ENCODE peak calls at places on chromosomes 13 and 19, in nine cellular contexts. K, Z, I, Y, L, A, Q, F and P are unnamed samples.

GRCh38 chr13:57128909-57129308 is 11.8 kb upstream of the PRR20A start:
- DNase-seq in K (peak; percentile 17), Z (no peak), I (no peak), Y (no peak), L (no peak), A (peak; percentile 0), Q (no peak), F (no peak), P (no peak)

GRCh38 chr19:5839312-5840017 is at the start of gene FUT6:
- DNase-seq in K (no peak), Z (no peak), I (no peak), Y (no peak), L (no peak), A (no peak), Q (no peak), F (no peak), P (no peak)

GRCh38 chr19:40266912-40267600 is 18.1 kb downstream of the AKT2 start:
- DNase-seq in K (no peak), Z (no peak), I (no peak), Y (no peak), L (no peak), A (no peak), Q (no peak), F (no peak), P (no peak)

GRCh38 chr13:99984463-99985242 is 3.1 kb downstream of the ZIC2 start:
- DNase-seq in K (peak; percentile 65), Z (peak; percentile 32), I (no peak), Y (no peak), L (no peak), A (peak; percentile 40), Q (no peak), F (no peak), P (no peak)

GRCh38 chr19:16760990-16761389 is 41.3 kb downstream of the NWD1 start:
- DNase-seq in K (no peak), Z (no peak), I (no peak), Y (no peak), L (no peak), A (no peak), Q (no peak), F (no peak), P (no peak)

GRCh38 chr19:38072776-38073411 is 151.1 kb downstream of the DPF1 start:
- DNase-seq in K (no peak), Z (peak; percentile 17), I (no peak), Y (no peak), L (no peak), A (no peak), Q (no peak), F (no peak), P (no peak)

GRCh38 chr13:93740334-93740733 is 513.7 kb downstream of the GPC6 start:
- DNase-seq in K (no peak), Z (no peak), I (no peak), Y (no peak), L (no peak), A (no peak), Q (no peak), F (no peak), P (no peak)

GRCh38 chr13:74056829-74057564 is 77.2 kb downstream of the KLF12 start:
- DNase-seq in K (peak; percentile 36), Z (no peak), I (no peak), Y (no peak), L (peak; percentile 79), A (no peak), Q (no peak), F (no peak), P (no peak)

GRCh38 chr13:53351040-53351439 is 322.4 kb downstream of the OLFM4 start:
- DNase-seq in K (no peak), Z (no peak), I (no peak), Y (no peak), L (no peak), A (no peak), Q (no peak), F (no peak), P (no peak)

GRCh38 chr19:38655148-38655824 is 7.8 kb downstream of the ACTN4 start:
- DNase-seq in K (no peak), Z (no peak), I (peak; percentile 51), Y (no peak), L (no peak), A (no peak), Q (no peak), F (no peak), P (peak; percentile 59)

GRCh38 chr13:52010890-52011689 is at the start of gene ATP7B:
- DNase-seq in K (peak; percentile 78), Z (peak; percentile 7), I (no peak), Y (no peak), L (no peak), A (peak; percentile 5), Q (peak; percentile 17), F (no peak), P (peak; percentile 39)

GRCh38 chr13:113506871-113507388 is 16.4 kb upstream of the DCUN1D2 start:
- DNase-seq in K (no peak), Z (no peak), I (no peak), Y (no peak), L (no peak), A (no peak), Q (no peak), F (no peak), P (peak; percentile 23)

GRCh38 chr19:38744906-38745305 is 632 bp upstream of the CAPN12 start:
- DNase-seq in K (no peak), Z (no peak), I (no peak), Y (no peak), L (no peak), A (peak; percentile 26), Q (no peak), F (no peak), P (no peak)

GRCh38 chr13:76856141-76856571 is 30.0 kb downstream of the KCTD12 start:
- DNase-seq in K (no peak), Z (peak; percentile 66), I (peak; percentile 90), Y (no peak), L (no peak), A (no peak), Q (peak; percentile 48), F (peak; percentile 20), P (no peak)

GRCh38 chr13:50809133-50810090 is 34.1 kb downstream of the DLEU7 start:
- DNase-seq in K (no peak), Z (no peak), I (no peak), Y (no peak), L (no peak), A (no peak), Q (no peak), F (no peak), P (no peak)

GRCh38 chr13:35630551-35631275 is 154.2 kb upstream of the MAB21L1 start:
- DNase-seq in K (peak; percentile 83), Z (peak; percentile 57), I (peak; percentile 74), Y (no peak), L (no peak), A (peak; percentile 61), Q (peak; percentile 31), F (peak; percentile 56), P (no peak)

GRCh38 chr19:41886761-41887710 is 4.1 kb downstream of the ARHGEF1 start:
- DNase-seq in K (no peak), Z (no peak), I (no peak), Y (no peak), L (no peak), A (no peak), Q (no peak), F (no peak), P (peak; percentile 78)

GRCh38 chr19:8831832-8832131 is 322 bp downstream of the ZNF558 start:
- DNase-seq in K (no peak), Z (no peak), I (no peak), Y (no peak), L (no peak), A (no peak), Q (peak; percentile 52), F (no peak), P (no peak)

GRCh38 chr19:47713046-47714021 is at the start of gene EHD2:
- DNase-seq in K (peak; percentile 70), Z (peak; percentile 80), I (peak; percentile 73), Y (peak; percentile 32), L (peak; percentile 77), A (peak; percentile 84), Q (peak; percentile 76), F (no peak), P (peak; percentile 72)

GRCh38 chr19:2064788-2065524 is 13.9 kb upstream of the MKNK2 start:
- DNase-seq in K (no peak), Z (no peak), I (no peak), Y (no peak), L (peak; percentile 73), A (no peak), Q (no peak), F (no peak), P (no peak)

GRCh38 chr13:39655569-39656324 is at the start of gene COG6:
- DNase-seq in K (peak; percentile 92), Z (peak; percentile 87), I (peak; percentile 84), Y (peak; percentile 94), L (peak; percentile 92), A (peak; percentile 84), Q (peak; percentile 83), F (peak; percentile 65), P (peak; percentile 90)
- TF ChIP-seq CTCF in K (no peak), Z (no peak), I (no peak), Y (peak; percentile 28), L (peak; percentile 35), A (no peak), Q (no peak), F (no peak), P (no peak)

GRCh38 chr19:18254546-18255500 is 19.4 kb downstream of the IQCN start:
- DNase-seq in K (no peak), Z (no peak), I (no peak), Y (no peak), L (no peak), A (no peak), Q (no peak), F (no peak), P (no peak)
- TF ChIP-seq CTCF in K (peak; percentile 23), Z (no peak), I (no peak), Y (no peak), L (no peak), A (no peak), Q (peak; percentile 14), F (no peak), P (peak; percentile 15)

GRCh38 chr13:65926750-65927171 is 1303.4 kb downstream of the PCDH9 start:
- DNase-seq in K (peak; percentile 60), Z (no peak), I (no peak), Y (no peak), L (peak; percentile 38), A (peak; percentile 12), Q (no peak), F (no peak), P (no peak)
- TF ChIP-seq CTCF in K (peak; percentile 59), Z (peak; percentile 6), I (no peak), Y (peak; percentile 39), L (peak; percentile 67), A (no peak), Q (no peak), F (peak; percentile 17), P (peak; percentile 24)

DNA sequence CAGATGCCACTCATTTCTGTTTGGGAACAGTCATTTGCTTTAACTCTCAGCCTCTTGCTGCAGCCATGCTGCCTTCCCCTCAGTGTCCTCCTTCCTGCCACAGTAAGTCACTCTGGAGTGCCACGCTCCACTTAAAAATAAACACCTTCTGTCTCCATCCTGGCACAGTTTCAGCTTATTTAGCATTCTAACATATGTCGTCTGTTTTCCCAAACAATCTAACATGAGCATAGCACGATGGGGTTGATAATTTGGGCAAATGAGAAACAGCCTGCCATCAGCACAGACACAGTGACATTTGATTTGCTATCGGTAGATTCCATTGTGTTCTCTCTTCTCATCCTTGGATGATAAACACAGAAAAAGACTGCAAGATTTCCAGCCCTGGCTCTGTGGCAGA is 768.6 kb downstream of the UQCRFS1 start:
- DNase-seq in K (no peak), Z (no peak), I (no peak), Y (no peak), L (no peak), A (no peak), Q (no peak), F (no peak), P (no peak)
- TF ChIP-seq CTCF in K (no peak), Z (no peak), I (no peak), Y (no peak), L (no peak), A (no peak), Q (no peak), F (no peak), P (no peak)

GRCh38 chr19:30437869-30438268 is 65.7 kb downstream of the ZNF536 start:
- DNase-seq in K (peak; percentile 34), Z (no peak), I (no peak), Y (no peak), L (no peak), A (no peak), Q (no peak), F (no peak), P (no peak)
- TF ChIP-seq CTCF in K (peak; percentile 52), Z (no peak), I (no peak), Y (no peak), L (no peak), A (no peak), Q (no peak), F (no peak), P (no peak)